ENCODE peak calls at places on chromosomes 11 and 22, in five cellular contexts. W is skeletal muscle cell; M is AG09319; B is esophagus squamous epithelium; G is central memory CD4-positive, alpha-beta T cell. J is an unnamed sample.

GRCh38 chr11:126628790-126629621 is 273.5 kb downstream of the ST3GAL4 start:
- DNase-seq in B (no peak), M (peak), G (no peak), W (peak), J (no peak)

GRCh38 chr11:117071344-117071787 is 26.9 kb downstream of the SIK3 start:
- DNase-seq in G (no peak), W (no peak), M (no peak), B (no peak), J (peak)

GRCh38 chr11:111557425-111558111 is 17.0 kb downstream of the LAYN start:
- DNase-seq in B (no peak), W (peak), G (no peak), M (peak), J (no peak)

GRCh38 chr11:133659542-133660201 is 127.4 kb upstream of the OPCML start:
- DNase-seq in M (no peak), B (no peak), W (no peak), G (no peak), J (no peak)

GRCh38 chr22:32852346-32853251 is 51.1 kb downstream of the TIMP3 start:
- DNase-seq in B (no peak), W (no peak), G (no peak), M (no peak), J (peak)

GRCh38 chr22:49480340-49480739 is 347.3 kb downstream of the BRD1 start:
- DNase-seq in G (no peak), W (no peak), B (no peak), M (no peak), J (no peak)

GRCh38 chr22:34105461-34106062 is 185.3 kb upstream of the LARGE1 start:
- DNase-seq in G (no peak), M (no peak), W (no peak), B (no peak), J (no peak)

GRCh38 chr22:45235101-45235777 is 5.5 kb downstream of the KIAA0930 start:
- DNase-seq in G (no peak), B (no peak), W (no peak), M (no peak), J (no peak)

GRCh38 chr11:77188912-77189491 is 61.0 kb downstream of the MYO7A start:
- DNase-seq in M (no peak), B (no peak), W (no peak), G (no peak), J (no peak)

GRCh38 chr11:4626207-4627105 is 10.8 kb upstream of the OR51D1 start:
- DNase-seq in B (no peak), G (no peak), M (peak), W (peak), J (no peak)

GRCh38 chr11:108703916-108704315 is 39.0 kb downstream of the DDX10 start:
- DNase-seq in B (no peak), M (no peak), G (no peak), W (no peak), J (no peak)

GRCh38 chr22:46830001-46830715 is 67.7 kb downstream of the TBC1D22A start:
- DNase-seq in W (peak), M (no peak), G (no peak), B (no peak), J (peak)

GRCh38 chr22:41288245-41288946 is 2.4 kb upstream of the RANGAP1 start:
- DNase-seq in W (no peak), B (no peak), M (no peak), G (no peak), J (no peak)

GRCh38 chr11:18721576-18722292 is 4.3 kb downstream of the IGSF22 start:
- DNase-seq in G (peak), M (no peak), B (no peak), W (no peak), J (no peak)

GRCh38 chr22:20164863-20165262 is 14.0 kb upstream of the CCDC188 start:
- DNase-seq in W (no peak), M (no peak), G (no peak), B (no peak), J (no peak)

GRCh38 chr22:49799431-49800075 is 28.1 kb downstream of the BRD1 start:
- DNase-seq in W (no peak), M (no peak), G (no peak), B (no peak), J (no peak)

J was measured in smooth muscle cell of the brain vasculature.